ENCODE peak calls at places on chromosomes 11 and 22, in eight cellular contexts. T is endothelial cell, E is AG04450, V is K562, F is heart right ventricle, B is AG10803, X is cardiac fibroblast, O is nephron progenitor cell. Q is an unnamed sample.

GRCh38 chr11:107591446-107592236 is 694 bp downstream of the ELMOD1 start:
- DNase-seq in X (peak), O (peak), T (peak), B (peak), F (peak), V (no peak), E (no peak), Q (peak)

GRCh38 chr11:64581057-64581523 is 9.9 kb upstream of the SLC22A12 start:
- DNase-seq in F (no peak), O (no peak), B (no peak), T (no peak), V (no peak), X (no peak), E (no peak), Q (no peak)

GRCh38 chr11:134580635-134581025 is 168.6 kb upstream of the B3GAT1 start:
- DNase-seq in V (no peak), T (no peak), B (no peak), O (no peak), X (no peak), F (no peak), E (no peak), Q (no peak)

GRCh38 chr22:31692186-31692886 is 30.3 kb upstream of the PISD start:
- DNase-seq in X (peak), O (no peak), E (peak), B (peak), T (no peak), F (no peak), V (no peak), Q (no peak)

GRCh38 chr11:67384851-67385366 is 6.9 kb upstream of the RAD9A start:
- DNase-seq in F (no peak), B (peak), T (no peak), V (no peak), E (no peak), O (no peak), X (peak), Q (no peak)

GRCh38 chr11:99316761-99317475 is 296.2 kb downstream of the CNTN5 start:
- DNase-seq in T (no peak), E (no peak), X (no peak), O (no peak), B (peak), F (peak), V (no peak), Q (no peak)

GRCh38 chr11:85945788-85946187 is 90.6 kb downstream of the CCDC83 start:
- DNase-seq in T (no peak), F (no peak), X (no peak), B (no peak), E (no peak), V (no peak), O (no peak), Q (no peak)

GRCh38 chr11:32839308-32839707 is 9.6 kb downstream of the PRRG4 start:
- DNase-seq in B (no peak), V (no peak), F (no peak), X (no peak), O (no peak), E (no peak), T (no peak), Q (no peak)

GRCh38 chr11:133718238-133718637 is 127.1 kb downstream of the SPATA19 start:
- DNase-seq in X (no peak), T (no peak), O (no peak), F (no peak), B (no peak), V (no peak), E (no peak), Q (no peak)

GRCh38 chr22:48721394-48721666 is 1106.3 kb downstream of the BRD1 start:
- DNase-seq in F (no peak), E (no peak), T (no peak), B (no peak), O (no peak), X (no peak), V (no peak), Q (no peak)

GRCh38 chr22:48718818-48719500 is 1108.7 kb downstream of the BRD1 start:
- DNase-seq in E (no peak), F (no peak), B (peak), T (no peak), O (no peak), X (no peak), V (no peak), Q (no peak)

GRCh38 chr22:48720662-48721393 is 1106.8 kb downstream of the BRD1 start:
- DNase-seq in E (no peak), T (no peak), B (no peak), O (no peak), F (no peak), V (no peak), X (no peak), Q (no peak)

GRCh38 chr22:48717883-48718817 is 1109.5 kb downstream of the BRD1 start:
- DNase-seq in E (no peak), O (no peak), F (no peak), X (no peak), B (no peak), T (no peak), V (no peak), Q (no peak)

DNA sequence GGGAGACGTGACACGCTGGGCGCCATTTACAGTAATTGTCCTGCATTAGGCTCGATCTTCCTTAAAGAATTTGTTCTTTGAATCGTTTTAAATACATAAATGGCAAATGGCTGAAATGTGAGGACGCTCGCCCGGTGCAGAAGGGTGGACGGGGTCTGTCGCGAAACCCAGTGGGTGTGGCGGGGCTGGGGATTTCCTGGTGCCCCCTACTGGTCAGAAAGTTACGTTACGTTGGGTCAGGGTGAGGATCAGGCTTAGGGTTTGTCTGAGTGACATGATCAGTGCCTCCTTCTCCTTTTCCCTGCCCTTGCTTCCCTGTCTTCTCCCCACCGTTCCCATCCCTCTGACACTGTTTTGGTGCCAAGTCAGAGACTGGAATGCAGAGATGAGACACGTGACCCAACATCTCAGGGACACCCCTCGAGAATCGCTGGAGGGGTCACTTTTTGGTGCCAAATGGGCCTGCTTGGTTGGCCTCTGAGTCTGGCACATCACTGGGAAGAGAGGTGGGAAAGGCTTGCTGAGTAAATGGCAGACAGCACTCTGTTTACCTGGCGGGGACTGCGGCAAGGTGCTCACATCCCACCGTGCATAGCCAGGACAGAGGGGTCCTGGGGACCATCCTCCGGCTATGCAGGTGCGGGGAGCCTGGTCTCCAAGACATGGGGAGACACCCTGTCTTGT is 1107.6 kb downstream of the BRD1 start:
- DNase-seq in X (no peak), V (peak), F (no peak), E (no peak), B (no peak), T (peak), O (peak), Q (no peak)
- TF ChIP-seq CTCF in X (no peak), V (peak), F (no peak), E (no peak), B (no peak), T (peak), O (peak), Q (no peak)

DNA sequence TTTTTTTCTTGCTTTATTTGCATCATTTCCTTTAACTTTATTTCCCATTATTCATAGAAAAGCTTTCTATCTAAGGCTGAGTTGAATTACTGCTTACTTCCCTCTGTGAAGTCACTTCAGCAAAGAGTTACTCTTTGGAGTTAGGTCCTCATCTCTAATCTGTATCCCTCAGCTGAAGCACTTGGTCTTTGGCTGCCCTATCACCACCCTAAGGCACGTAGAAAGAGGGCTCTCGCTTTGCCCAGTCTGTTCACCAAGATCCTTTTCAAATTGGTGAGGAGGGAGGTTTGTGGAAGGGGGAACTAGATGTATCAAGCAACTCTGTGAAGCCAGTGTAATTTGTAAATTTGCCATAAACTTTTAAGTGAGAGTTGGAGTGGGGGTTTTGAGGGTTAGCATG is 43.5 kb downstream of the PAX6 start:
- DNase-seq in T (no peak), O (no peak), B (no peak), E (no peak), V (no peak), X (no peak), F (no peak), Q (no peak)
- TF ChIP-seq CTCF in T (no peak), O (no peak), B (no peak), E (no peak), V (no peak), X (no peak), F (no peak), Q (no peak)

GRCh38 chr11:2389344-2390026 is 11.1 kb upstream of the TSSC4 start:
- DNase-seq in O (no peak), V (no peak), B (no peak), T (no peak), E (no peak), X (no peak), F (no peak), Q (no peak)
- TF ChIP-seq CTCF in O (no peak), V (peak), B (peak), T (no peak), E (peak), X (no peak), F (no peak), Q (no peak)

GRCh38 chr11:29530961-29531360 is 485.9 kb downstream of the KCNA4 start:
- DNase-seq in F (no peak), X (no peak), V (no peak), B (no peak), O (no peak), T (no peak), E (no peak), Q (no peak)
- TF ChIP-seq CTCF in F (no peak), X (no peak), V (no peak), B (no peak), O (no peak), T (no peak), E (no peak), Q (no peak)

DNA sequence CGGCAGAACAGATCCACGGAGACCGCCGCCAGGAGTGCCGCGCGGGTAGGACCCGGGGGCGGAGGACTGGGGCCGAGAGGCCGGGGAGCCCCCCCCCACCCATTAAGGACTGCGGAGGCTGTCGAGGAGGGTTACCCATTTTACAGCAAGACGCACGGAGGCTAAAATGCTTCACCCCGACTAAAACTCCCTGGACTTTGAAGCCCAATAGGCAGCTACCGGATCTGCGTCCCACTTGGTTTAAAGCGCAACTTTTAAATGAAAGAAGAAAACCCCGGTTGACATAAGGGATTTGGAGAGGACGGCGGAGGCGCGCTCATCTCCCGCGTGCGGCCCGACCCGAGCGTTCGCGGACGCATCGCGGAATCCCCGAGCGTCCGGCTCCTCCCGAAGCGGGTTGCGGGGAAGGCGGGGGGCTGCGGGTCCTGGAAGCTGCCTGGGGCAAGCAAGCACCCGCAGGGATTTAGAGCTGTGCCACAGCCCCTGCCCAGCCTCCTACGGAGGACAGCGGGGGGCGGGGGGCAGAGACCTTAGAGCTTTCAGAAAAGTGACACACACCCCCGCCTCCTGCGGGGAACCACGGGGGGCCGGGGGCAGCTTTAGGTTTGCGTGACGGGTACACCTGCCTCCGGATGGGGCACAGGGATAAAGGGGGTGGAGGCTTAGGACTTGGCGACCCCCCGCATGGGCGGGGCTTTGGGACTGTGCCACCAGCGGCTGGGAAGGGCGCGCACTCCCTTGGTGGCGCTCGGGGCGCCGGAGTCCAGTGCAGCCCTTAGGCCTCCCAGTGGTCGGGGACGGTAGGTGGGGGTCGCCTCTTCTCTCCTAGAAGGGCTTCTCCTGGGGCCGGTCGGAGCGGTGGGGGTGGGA is 761 bp upstream of the CELSR1 start:
- DNase-seq in X (peak), V (no peak), F (no peak), T (peak), B (peak), E (no peak), O (peak), Q (no peak)
- TF ChIP-seq CTCF in X (peak), V (no peak), F (no peak), T (no peak), B (no peak), E (peak), O (peak), Q (no peak)

GRCh38 chr11:90220391-90220790 is 2.5 kb downstream of the CHORDC1 start:
- DNase-seq in E (no peak), T (no peak), X (peak), B (peak), V (no peak), O (no peak), F (no peak), Q (no peak)

GRCh38 chr11:90222152-90222458 is 744 bp downstream of the CHORDC1 start:
- DNase-seq in T (no peak), F (no peak), X (no peak), O (no peak), B (peak), E (no peak), V (no peak), Q (no peak)

GRCh38 chr11:90222459-90223247 is at the start of gene CHORDC1:
- DNase-seq in B (peak), V (peak), O (peak), X (peak), T (peak), F (peak), E (peak), Q (peak)

GRCh38 chr11:90219438-90219837 is 3.4 kb downstream of the CHORDC1 start:
- DNase-seq in B (no peak), O (no peak), V (no peak), T (no peak), E (no peak), X (no peak), F (no peak), Q (no peak)

DNA sequence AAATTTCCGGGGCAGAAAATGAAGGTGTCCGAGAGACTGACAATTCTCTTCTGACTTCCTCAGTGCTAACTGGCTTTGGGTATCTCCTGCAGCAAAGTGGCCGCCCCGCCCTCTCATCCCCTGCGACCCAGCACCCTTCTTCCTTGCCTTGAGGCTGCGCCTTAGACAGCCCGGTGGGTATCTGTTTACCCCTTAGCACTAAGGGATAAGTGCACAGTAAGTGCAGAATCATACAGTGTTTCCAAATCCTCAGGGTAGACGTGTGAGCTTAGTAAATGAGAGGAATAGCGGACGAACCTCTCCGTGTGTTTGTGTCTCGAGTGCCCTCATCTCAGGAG is 368 bp upstream of the CHORDC1 start:
- DNase-seq in V (no peak), E (no peak), B (no peak), X (no peak), F (no peak), O (no peak), T (no peak), Q (no peak)
- TF ChIP-seq CTCF in V (no peak), E (no peak), B (no peak), X (no peak), F (no peak), O (no peak), T (no peak), Q (no peak)

GRCh38 chr22:43796567-43796966 is 15.5 kb downstream of the EFCAB6 start:
- DNase-seq in O (no peak), T (peak), F (no peak), V (no peak), E (peak), X (peak), B (peak), Q (no peak)
- TF ChIP-seq CTCF in O (peak), T (no peak), F (no peak), V (no peak), E (peak), X (peak), B (peak), Q (no peak)

GRCh38 chr11:132126973-132127900 is 756.8 kb downstream of the NTM start:
- DNase-seq in E (peak), B (peak), T (peak), X (peak), F (no peak), O (peak), V (no peak), Q (no peak)
- TF ChIP-seq CTCF in E (peak), B (peak), T (no peak), X (peak), F (no peak), O (peak), V (no peak), Q (no peak)

GRCh38 chr11:62565100-62565802 is 8.4 kb downstream of the EEF1G start:
- DNase-seq in B (no peak), O (no peak), V (no peak), X (no peak), E (no peak), T (no peak), F (no peak), Q (no peak)
- TF ChIP-seq CTCF in B (no peak), O (no peak), V (no peak), X (no peak), E (no peak), T (no peak), F (no peak), Q (no peak)